ENCODE peak calls at places on chromosomes 2 and 18, in seven cellular contexts. N is foreskin fibroblast, V is HCT116, X is tibial artery, T is MCF 10A, R is epithelial cell of esophagus, O is glutamatergic neuron. Z is an unnamed sample.

GRCh38 chr2:6353669-6354068 is 512.0 kb downstream of the CMPK2 start:
- DNase-seq in O (no peak), X (no peak), N (no peak), V (no peak), R (no peak), T (no peak), Z (no peak)

GRCh38 chr2:240730506-240731326 is 39.0 kb downstream of the AQP12A start:
- DNase-seq in X (no peak), R (no peak), O (no peak), T (no peak), N (peak), V (no peak), Z (no peak)

GRCh38 chr2:232577841-232578240 is 27.4 kb downstream of the EIF4E2 start:
- DNase-seq in R (no peak), T (no peak), N (no peak), O (no peak), V (no peak), X (no peak), Z (no peak)

GRCh38 chr2:236947294-236947693 is 138.4 kb upstream of the COPS8 start:
- DNase-seq in R (no peak), X (no peak), T (no peak), O (no peak), N (no peak), V (no peak), Z (no peak)

GRCh38 chr2:195445639-195446038 is 211.4 kb upstream of the SLC39A10 start:
- DNase-seq in V (no peak), O (no peak), N (no peak), X (no peak), T (no peak), R (no peak), Z (no peak)

GRCh38 chr18:12233378-12233777 is 20.8 kb upstream of the CIDEA start:
- DNase-seq in X (no peak), T (no peak), N (no peak), O (no peak), R (no peak), V (no peak), Z (peak)

GRCh38 chr2:65355190-65355831 is 77.1 kb downstream of the SPRED2 start:
- DNase-seq in R (peak), N (no peak), V (no peak), O (no peak), X (no peak), T (no peak), Z (no peak)

GRCh38 chr2:145811467-145812162 is 1291.7 kb upstream of the ZEB2 start:
- DNase-seq in O (no peak), R (no peak), X (no peak), T (no peak), N (no peak), V (no peak), Z (peak)

GRCh38 chr18:79705272-79705671 is 25.7 kb downstream of the CTDP1 start:
- DNase-seq in X (no peak), N (no peak), O (no peak), T (no peak), R (no peak), V (no peak), Z (no peak)

GRCh38 chr2:235206980-235207579 is 255.3 kb downstream of the SH3BP4 start:
- DNase-seq in N (no peak), T (no peak), O (no peak), X (no peak), V (no peak), R (no peak), Z (no peak)

GRCh38 chr2:184598313-184599053 is at the start of gene ZNF804A:
- DNase-seq in R (peak), T (peak), X (peak), O (peak), V (no peak), N (peak), Z (peak)

GRCh38 chr2:128354731-128355470 is 36.2 kb upstream of the HS6ST1 start:
- DNase-seq in O (no peak), N (peak), V (no peak), X (no peak), T (no peak), R (no peak), Z (peak)

GRCh38 chr2:212157011-212157410 is 381.6 kb downstream of the ERBB4 start:
- DNase-seq in X (no peak), R (peak), O (no peak), T (no peak), N (peak), V (no peak), Z (peak)

GRCh38 chr2:71473346-71474035 is 20.1 kb downstream of the DYSF start:
- DNase-seq in R (no peak), X (no peak), V (no peak), N (no peak), T (no peak), O (no peak), Z (no peak)

GRCh38 chr2:159185401-159186130 is 100.9 kb downstream of the WDSUB1 start:
- DNase-seq in O (no peak), X (no peak), T (peak), V (peak), N (no peak), R (peak), Z (peak)

GRCh38 chr2:205280630-205281225 is 401.6 kb upstream of the NRP2 start:
- DNase-seq in N (no peak), T (no peak), O (no peak), X (no peak), R (no peak), V (no peak), Z (no peak)

GRCh38 chr2:233940376-233941276 is 23.5 kb downstream of the TRPM8 start:
- DNase-seq in V (no peak), X (no peak), T (no peak), O (no peak), N (no peak), R (no peak), Z (no peak)

GRCh38 chr2:186889291-186889886 is 40.4 kb upstream of the ZSWIM2 start:
- DNase-seq in N (no peak), O (no peak), X (no peak), T (peak), R (no peak), V (no peak), Z (no peak)

GRCh38 chr2:142893241-142893640 is 15.8 kb downstream of the KYNU start:
- DNase-seq in T (no peak), O (no peak), R (no peak), V (no peak), X (no peak), N (no peak), Z (no peak)

GRCh38 chr2:195535911-195536522 is 121.0 kb upstream of the SLC39A10 start:
- DNase-seq in X (peak), R (no peak), T (no peak), N (no peak), O (no peak), V (no peak), Z (no peak)

GRCh38 chr2:197184959-197185586 is 125.5 kb downstream of the ANKRD44 start:
- DNase-seq in R (peak), T (peak), X (peak), V (no peak), O (no peak), N (no peak), Z (no peak)

GRCh38 chr2:29314816-29315571 is 199.8 kb downstream of the CLIP4 start:
- DNase-seq in O (peak), R (peak), X (no peak), N (no peak), V (no peak), T (no peak), Z (peak)

GRCh38 chr2:18855027-18855426 is 265.7 kb upstream of the NT5C1B start:
- DNase-seq in X (no peak), V (peak), R (peak), T (peak), O (no peak), N (no peak), Z (peak)

GRCh38 chr2:192151848-192152247 is 42.9 kb downstream of the TMEFF2 start:
- DNase-seq in O (no peak), N (peak), T (no peak), R (peak), V (no peak), X (no peak), Z (peak)

GRCh38 chr2:84958135-84959044 is 12.6 kb upstream of the KCMF1 start:
- DNase-seq in V (peak), T (peak), O (no peak), N (peak), R (peak), X (no peak), Z (peak)

GRCh38 chr18:57906852-57907251 is 103.7 kb upstream of the ATP8B1 start:
- DNase-seq in O (no peak), R (peak), T (peak), N (no peak), X (no peak), V (no peak), Z (no peak)
- TF ChIP-seq CTCF in O (no peak), R (peak), T (no peak), N (peak), X (no peak), V (peak), Z (peak)

DNA sequence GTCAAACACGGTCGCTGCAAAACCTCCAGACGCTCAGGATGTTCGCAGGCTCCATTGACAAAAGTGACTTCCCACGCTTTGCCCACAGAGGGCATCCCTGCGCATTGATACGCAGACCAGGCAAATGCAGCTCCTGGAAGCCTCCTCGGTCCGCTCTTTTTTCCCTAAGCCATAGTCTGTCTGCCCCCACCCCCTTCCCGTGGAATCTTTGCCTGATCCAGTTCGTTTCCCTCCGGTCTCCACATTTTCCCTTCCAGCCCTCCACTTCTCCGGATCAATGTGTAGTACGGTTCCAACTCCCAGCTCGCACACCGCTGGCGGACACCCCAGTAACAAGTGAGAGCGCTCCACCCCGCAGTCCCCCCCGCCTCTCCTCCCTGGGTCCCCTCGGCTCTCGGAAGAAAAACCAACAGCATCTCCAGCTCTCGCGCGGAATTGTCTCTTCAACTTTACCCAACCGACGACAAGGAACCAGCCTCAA is at the start of gene DCC:
- DNase-seq in R (peak), V (no peak), T (peak), X (no peak), O (peak), N (peak), Z (peak)
- TF ChIP-seq CTCF in R (peak), V (no peak), T (no peak), X (no peak), O (peak), N (no peak), Z (peak)

DNA sequence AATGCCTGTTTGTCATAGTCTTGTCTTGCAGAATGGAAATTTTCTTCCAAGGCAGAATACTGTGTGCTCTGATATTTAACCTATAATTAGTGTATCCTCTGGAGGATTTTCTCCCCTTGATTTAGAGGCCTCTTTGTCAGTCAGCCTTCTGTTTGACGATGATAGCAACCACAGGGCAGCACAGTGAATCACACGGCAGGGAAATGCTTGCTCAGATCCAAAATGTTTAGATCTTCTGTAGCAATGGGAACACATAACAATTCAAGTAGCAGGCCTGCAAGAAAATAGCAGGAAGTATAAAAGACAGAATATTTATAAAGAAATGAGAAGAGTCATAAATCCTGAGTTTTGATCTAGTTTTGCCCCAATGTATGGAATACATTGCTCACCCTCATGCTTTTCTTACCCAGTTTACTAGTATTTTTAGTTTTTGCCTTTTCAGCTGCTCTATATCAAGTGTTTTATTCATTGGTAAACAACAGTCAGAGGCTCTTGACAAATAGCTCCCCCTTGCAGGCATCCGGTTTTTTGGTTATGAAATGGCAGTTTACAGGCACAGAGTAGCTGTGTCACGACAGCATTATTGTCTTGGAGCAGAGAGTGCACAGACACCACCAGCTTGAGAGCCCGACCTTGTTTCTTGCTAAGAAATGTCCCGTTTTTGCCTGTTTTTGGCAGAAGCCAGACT is 185.1 kb downstream of the MYO3B start:
- DNase-seq in X (no peak), T (peak), O (no peak), V (no peak), N (no peak), R (no peak), Z (peak)
- TF ChIP-seq CTCF in X (no peak), T (no peak), O (no peak), V (no peak), N (no peak), R (no peak), Z (peak)

DNA sequence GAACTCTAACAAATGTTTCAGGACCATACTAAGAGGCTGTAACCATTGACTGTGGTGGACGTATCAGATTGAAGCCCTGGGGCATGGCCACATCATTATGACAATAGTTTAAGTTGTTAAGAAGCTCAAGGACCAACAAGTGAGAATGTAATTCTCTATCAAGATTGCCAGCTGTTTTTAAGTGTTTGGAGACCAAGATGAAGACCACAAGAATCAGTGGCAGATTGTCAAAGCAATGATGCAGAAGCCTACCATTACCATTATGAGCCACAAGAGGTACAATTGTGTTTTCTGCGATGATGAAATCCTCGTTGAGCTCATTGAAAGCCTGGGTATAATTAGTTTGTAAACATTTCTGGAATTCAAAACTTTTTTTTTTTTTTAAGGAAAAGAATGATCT is 261.1 kb upstream of the ZEB2 start:
- DNase-seq in T (no peak), N (peak), V (no peak), R (peak), O (no peak), X (no peak), Z (no peak)
- TF ChIP-seq CTCF in T (no peak), N (peak), V (no peak), R (peak), O (no peak), X (no peak), Z (no peak)

DNA sequence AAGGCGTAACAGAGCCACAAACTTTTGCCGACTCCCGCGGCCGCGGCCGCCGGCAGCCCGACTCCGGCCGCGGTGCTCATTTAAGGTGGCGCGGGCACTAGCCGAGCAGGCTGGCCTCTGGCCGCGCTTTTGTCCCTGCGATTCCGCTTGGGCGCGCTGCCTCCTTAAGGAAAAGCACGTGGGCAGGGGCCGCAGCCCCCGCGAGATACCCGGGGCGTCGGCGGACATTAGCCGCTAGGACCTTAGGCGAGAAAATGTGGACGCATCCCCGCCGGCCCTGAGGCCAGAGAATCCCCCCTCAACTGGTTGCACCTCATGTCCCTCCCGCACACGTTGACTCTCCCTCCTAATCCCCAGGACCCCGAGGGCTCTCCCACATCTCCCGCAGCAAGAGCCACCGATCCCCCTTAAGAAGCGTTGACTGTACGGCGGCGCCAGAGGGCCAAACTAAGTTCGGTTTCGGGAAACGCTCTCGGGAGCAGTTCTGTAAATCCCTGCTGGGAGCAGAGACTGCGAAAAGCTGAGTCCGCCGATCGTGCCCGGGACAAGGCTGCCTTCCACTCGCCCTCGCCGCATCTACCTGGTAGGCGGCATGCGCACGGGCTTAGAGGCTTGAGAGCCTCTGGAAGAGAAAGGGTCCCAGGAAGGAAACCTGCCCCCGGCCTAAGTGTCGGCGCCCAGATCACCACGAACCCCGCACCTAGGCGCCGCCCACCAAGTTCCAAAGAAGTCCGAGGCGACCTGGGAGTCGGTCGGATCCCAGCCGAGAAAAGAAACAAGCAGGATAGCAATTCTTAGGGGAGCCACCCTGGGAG is 1.8 kb upstream of the SATB2 start:
- DNase-seq in T (peak), V (peak), R (peak), N (peak), O (peak), X (peak), Z (peak)
- TF ChIP-seq CTCF in T (no peak), V (no peak), R (peak), N (no peak), O (no peak), X (peak), Z (no peak)